ENCODE peak calls at places on chromosomes 12 and 14, in nine cellular contexts. N is tibial nerve, Q is ovary, E is transverse colon, S is lower leg skin, L is body of pancreas, W is A549, D is GM12891, T is GM12878. A is an unnamed sample.
A peak's percentile ranks its signal among the peaks of the same experiment; 100 is the strongest.

GRCh38 chr12:112463478-112463877 is 44.7 kb downstream of the PTPN11 start:
- DNase-seq in S (no peak), N (no peak), L (no peak), E (no peak), Q (no peak), W (no peak), D (no peak), T (peak; percentile 16), A (no peak)

GRCh38 chr12:18467636-18468520 is 206.6 kb downstream of the PIK3C2G start:
- DNase-seq in D (no peak), E (no peak), S (no peak), T (no peak), Q (no peak), N (no peak), W (no peak), L (no peak), A (no peak)

GRCh38 chr12:58025431-58025830 is 84.1 kb downstream of the ATP23 start:
- DNase-seq in Q (no peak), E (no peak), D (no peak), S (no peak), L (no peak), W (no peak), T (no peak), N (no peak), A (no peak)

GRCh38 chr14:31283153-31283552 is 75.6 kb upstream of the HECTD1 start:
- DNase-seq in S (no peak), D (no peak), T (no peak), W (no peak), N (no peak), E (no peak), Q (no peak), L (no peak), A (no peak)

GRCh38 chr12:84817297-84817696 is 95.3 kb downstream of the SLC6A15 start:
- DNase-seq in N (no peak), L (no peak), S (no peak), W (no peak), E (no peak), Q (no peak), T (no peak), D (no peak), A (no peak)

GRCh38 chr14:92534863-92535654 is 21.5 kb downstream of the RIN3 start:
- DNase-seq in T (no peak), W (no peak), Q (no peak), N (no peak), E (peak; percentile 48), S (no peak), L (no peak), D (no peak), A (no peak)

GRCh38 chr12:45439039-45439438 is 223.1 kb downstream of the ANO6 start:
- DNase-seq in D (no peak), E (no peak), L (no peak), T (no peak), S (no peak), N (no peak), Q (no peak), W (no peak), A (no peak)

GRCh38 chr12:6187948-6188793 is 12.0 kb upstream of the CD9 start:
- DNase-seq in D (no peak), E (no peak), W (no peak), S (peak; percentile 68), L (no peak), T (no peak), Q (no peak), N (no peak), A (no peak)

GRCh38 chr12:126558219-126558618 is 1493.0 kb downstream of the AACS start:
- DNase-seq in T (no peak), S (no peak), Q (no peak), W (no peak), N (no peak), L (peak; percentile 7), D (no peak), E (no peak), A (no peak)

GRCh38 chr12:92226036-92226661 is 80.5 kb upstream of the BTG1 start:
- DNase-seq in W (no peak), S (no peak), Q (no peak), E (no peak), L (no peak), N (no peak), D (no peak), T (no peak), A (no peak)

GRCh38 chr12:97396989-97397388 is 65.6 kb upstream of the RMST start:
- DNase-seq in L (no peak), Q (no peak), N (no peak), D (no peak), W (no peak), T (no peak), E (no peak), S (no peak), A (no peak)

DNA sequence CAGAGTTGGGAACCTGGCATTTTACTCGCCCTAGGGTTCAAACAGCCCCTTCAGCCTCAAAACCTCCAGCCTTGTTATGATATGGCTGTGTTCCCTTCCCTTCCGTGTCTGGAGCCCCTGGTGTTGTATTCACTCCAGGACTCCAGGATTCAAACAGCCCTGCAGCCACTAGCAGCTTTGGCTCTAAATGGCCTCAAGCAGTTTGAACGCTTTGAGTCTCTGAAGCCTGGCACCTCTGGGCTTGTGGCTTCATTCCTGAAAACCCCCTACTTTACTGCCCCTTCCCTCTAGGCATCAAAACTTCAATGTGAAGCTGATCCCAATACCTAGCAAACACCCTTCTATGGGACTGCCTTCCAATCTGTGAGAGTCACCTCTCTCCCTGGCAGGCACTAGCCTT is 67.9 kb upstream of the RMST start:
- DNase-seq in E (no peak), L (no peak), D (no peak), T (no peak), Q (no peak), N (no peak), S (no peak), W (no peak), A (no peak)
- TF ChIP-seq POLR2A in E (no peak), L (no peak), D (no peak), T (no peak), Q (no peak), N (no peak), S (no peak), W (no peak), A (no peak)

GRCh38 chr12:130134563-130134915 is 27.7 kb upstream of the FZD10 start:
- DNase-seq in Q (no peak), E (no peak), N (no peak), T (no peak), S (no peak), W (no peak), D (no peak), L (no peak), A (no peak)

GRCh38 chr12:130133851-130134562 is 28.3 kb upstream of the FZD10 start:
- DNase-seq in D (no peak), N (no peak), S (no peak), W (no peak), L (no peak), Q (no peak), T (no peak), E (no peak), A (no peak)

GRCh38 chr12:130132831-130133635 is 29.2 kb upstream of the FZD10 start:
- DNase-seq in L (no peak), D (no peak), N (no peak), E (no peak), S (no peak), T (no peak), Q (no peak), W (no peak), A (no peak)

GRCh38 chr12:130131025-130131424 is 31.2 kb upstream of the FZD10 start:
- DNase-seq in T (no peak), N (no peak), S (no peak), E (no peak), L (no peak), D (no peak), Q (no peak), W (no peak), A (no peak)

DNA sequence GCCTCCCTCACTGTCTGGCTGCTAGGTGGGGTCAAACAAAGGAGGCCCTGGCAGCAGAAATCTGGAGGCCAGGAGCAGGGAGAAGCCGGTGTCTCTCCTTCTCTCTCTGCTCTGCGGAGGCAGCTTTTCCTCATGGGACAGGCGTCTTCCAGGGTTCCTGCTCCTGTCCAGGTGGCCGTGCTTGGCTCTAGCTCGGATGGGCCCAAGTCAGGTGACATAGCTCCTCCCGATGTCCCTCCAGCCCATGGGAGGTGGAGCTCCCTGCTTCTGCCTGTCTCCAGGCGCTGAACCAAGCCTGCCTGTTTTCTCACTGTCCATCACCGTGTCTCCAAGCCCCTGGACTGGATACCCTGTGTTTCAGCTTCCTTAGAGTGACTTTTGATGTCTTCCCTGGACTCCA is 30.4 kb upstream of the FZD10 start:
- DNase-seq in E (no peak), D (no peak), T (no peak), S (no peak), W (no peak), N (no peak), Q (no peak), L (no peak), A (no peak)
- TF ChIP-seq POLR2A in E (no peak), D (no peak), T (no peak), S (no peak), W (no peak), N (no peak), Q (no peak), L (no peak), A (no peak)

DNA sequence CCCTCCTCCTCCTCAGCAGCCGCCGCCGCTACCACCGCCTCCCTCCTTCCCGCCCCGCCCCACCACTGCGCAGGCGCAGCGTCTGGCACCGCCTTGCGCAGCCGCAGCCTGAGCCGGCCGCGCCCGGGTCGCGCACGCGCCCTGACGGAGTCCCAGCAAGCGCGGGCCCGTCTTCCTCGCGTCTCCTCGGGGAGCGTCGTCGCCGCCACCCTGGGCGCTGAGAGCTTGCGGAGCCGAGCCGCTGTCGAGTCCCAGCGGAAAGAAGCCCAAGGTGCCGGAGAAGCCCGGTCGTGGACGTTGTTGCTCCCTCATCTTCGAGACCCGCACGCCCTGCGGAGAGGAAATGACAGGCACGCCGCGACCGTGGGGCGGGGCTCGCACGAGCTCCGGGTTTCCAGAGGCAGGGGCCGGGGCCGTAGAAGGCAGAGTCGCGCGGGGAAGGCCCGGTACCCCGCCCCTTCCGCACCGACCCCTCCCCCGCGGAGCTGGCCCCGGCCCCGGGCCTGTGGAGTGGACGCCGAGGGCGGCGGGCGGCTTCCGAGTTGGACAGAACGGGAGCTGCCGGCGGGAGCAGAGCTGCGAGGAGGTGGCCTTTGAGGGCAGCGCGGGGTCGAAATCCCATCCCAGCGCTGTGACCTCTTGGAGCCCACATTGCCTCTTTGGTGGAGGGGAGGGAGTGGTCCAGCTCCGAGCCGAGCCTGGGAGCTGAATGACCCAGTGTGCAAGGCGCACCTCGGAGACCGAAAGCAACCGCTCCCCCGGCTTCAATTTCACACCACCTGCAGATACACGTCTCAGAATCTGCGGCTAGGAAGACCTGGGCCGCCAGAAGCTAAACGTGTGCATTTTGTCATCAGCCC is 469 bp upstream of the RAB35 start:
- DNase-seq in S (peak; percentile 99), E (peak; percentile 97), W (peak; percentile 39), N (peak; percentile 87), T (no peak), Q (peak; percentile 96), L (peak; percentile 96), D (peak; percentile 92), A (peak; percentile 96)
- TF ChIP-seq POLR2A in S (peak; percentile 26), E (peak; percentile 80), W (peak; percentile 90), N (peak; percentile 70), T (peak; percentile 90), Q (peak; percentile 84), L (peak; percentile 77), D (peak; percentile 75), A (peak; percentile 92)

DNA sequence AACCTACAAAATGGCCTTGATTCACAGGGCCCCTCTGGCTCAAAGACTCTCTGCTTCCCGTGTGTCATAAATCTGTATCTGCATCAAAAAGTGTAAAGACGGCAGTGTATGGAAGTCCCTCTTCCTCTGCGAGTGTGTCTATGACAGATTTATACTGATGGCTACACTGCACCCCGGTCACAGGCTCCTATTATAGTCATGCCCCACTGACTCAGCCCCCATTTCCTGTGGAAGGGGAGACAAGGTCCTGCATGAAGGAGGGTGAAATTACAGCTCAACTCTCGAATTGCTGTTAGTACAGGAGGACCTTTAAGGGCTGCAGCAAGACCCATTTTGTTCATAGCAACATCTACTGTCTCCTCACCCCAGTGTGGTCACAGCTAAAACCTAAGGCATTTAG is 68.6 kb downstream of the HMGA2 start:
- DNase-seq in D (no peak), N (no peak), E (no peak), W (no peak), L (no peak), S (no peak), T (no peak), Q (no peak), A (peak; percentile 33)
- TF ChIP-seq POLR2A in D (no peak), N (no peak), E (no peak), W (no peak), L (no peak), S (no peak), T (no peak), Q (no peak), A (no peak)

A was measured in H54.